ENCODE peak calls at places on chromosomes 2 and 18, in seven cellular contexts. T is SK-N-SH, E is IMR-90, D is K562, J is GM12878, Q is HepG2, I is H1. G is an unnamed sample.

GRCh38 chr2:69989422-69990128 is 28.1 kb upstream of the ASPRV1 start:
- DNase-seq in T (no peak), E (no peak), D (no peak), J (no peak), Q (no peak), I (no peak), G (no peak)

GRCh38 chr2:238847432-238847801 is 468 bp upstream of the TWIST2 start:
- DNase-seq in T (no peak), E (no peak), D (no peak), J (no peak), Q (no peak), I (peak; percentile 77), G (no peak)

GRCh38 chr2:98242006-98242405 is 104.2 kb upstream of the CNGA3 start:
- DNase-seq in T (no peak), E (no peak), D (no peak), J (no peak), Q (no peak), I (no peak), G (no peak)

GRCh38 chr18:45110577-45111506 is 430.2 kb downstream of the SETBP1 start:
- DNase-seq in T (no peak), E (no peak), D (no peak), J (no peak), Q (no peak), I (no peak), G (no peak)

GRCh38 chr2:212842544-212843185 is 304.1 kb upstream of the ERBB4 start:
- DNase-seq in T (no peak), E (peak; percentile 90), D (no peak), J (no peak), Q (no peak), I (no peak), G (no peak)

GRCh38 chr2:81714817-81715216 is 1410.3 kb upstream of the LRRTM1 start:
- DNase-seq in T (no peak), E (peak; percentile 3), D (no peak), J (no peak), Q (no peak), I (no peak), G (no peak)

GRCh38 chr2:212777020-212777491 is 238.5 kb upstream of the ERBB4 start:
- DNase-seq in T (peak; percentile 29), E (peak; percentile 46), D (no peak), J (peak; percentile 17), Q (peak; percentile 6), I (no peak), G (peak; percentile 6)

GRCh38 chr2:138147796-138148195 is 183.5 kb downstream of the HNMT start:
- DNase-seq in T (no peak), E (no peak), D (no peak), J (no peak), Q (no peak), I (no peak), G (no peak)

GRCh38 chr2:127859712-127860085 is 1.7 kb upstream of the POLR2D start:
- DNase-seq in T (no peak), E (no peak), D (peak; percentile 69), J (no peak), Q (peak; percentile 54), I (peak; percentile 85), G (peak; percentile 37)

GRCh38 chr2:138414014-138414413 is 87.6 kb upstream of the SPOPL start:
- DNase-seq in T (no peak), E (no peak), D (no peak), J (no peak), Q (no peak), I (no peak), G (no peak)

GRCh38 chr2:26126091-26126490 is 46.8 kb upstream of the GAREM2 start:
- DNase-seq in T (no peak), E (no peak), D (no peak), J (no peak), Q (no peak), I (no peak), G (no peak)

GRCh38 chr2:26144953-26145680 is 27.8 kb upstream of the GAREM2 start:
- DNase-seq in T (peak; percentile 85), E (peak; percentile 55), D (peak; percentile 54), J (peak; percentile 23), Q (peak; percentile 69), I (peak; percentile 81), G (peak; percentile 60)

GRCh38 chr2:184041077-184041476 is 557.3 kb upstream of the ZNF804A start:
- DNase-seq in T (no peak), E (no peak), D (no peak), J (no peak), Q (no peak), I (no peak), G (no peak)

GRCh38 chr2:133627741-133628140 is 59.5 kb upstream of the NCKAP5 start:
- DNase-seq in T (no peak), E (no peak), D (no peak), J (no peak), Q (no peak), I (no peak), G (no peak)

DNA sequence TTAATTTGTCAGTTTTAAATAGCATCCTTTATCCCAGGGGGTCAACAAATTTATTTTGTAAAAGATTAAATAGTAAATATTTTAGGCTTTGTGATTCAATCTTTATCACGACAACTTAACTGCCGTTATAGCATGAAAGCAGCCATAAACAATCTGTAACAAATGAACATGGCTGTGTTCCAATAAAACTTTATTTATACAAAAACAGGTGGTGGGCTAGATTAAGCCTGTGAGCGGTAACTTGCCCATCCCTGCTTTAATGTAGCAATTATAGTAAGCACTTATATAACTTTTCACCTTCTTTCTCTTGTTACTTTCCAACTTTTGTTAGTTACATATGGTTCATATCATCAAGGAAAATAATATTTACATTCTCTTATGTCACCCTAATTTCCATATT is 121.9 kb downstream of the ATL2 start:
- DNase-seq in T (no peak), E (no peak), D (no peak), J (no peak), Q (no peak), I (no peak), G (no peak)
- TF ChIP-seq RAD21 in T (no peak), E (no peak), D (no peak), J (no peak), Q (no peak), I (no peak), G (no peak)

GRCh38 chr2:109222422-109222821 is 93.4 kb downstream of the SH3RF3 start:
- DNase-seq in T (no peak), E (no peak), D (no peak), J (no peak), Q (no peak), I (no peak), G (no peak)

GRCh38 chr2:109226128-109226527 is 97.1 kb downstream of the SH3RF3 start:
- DNase-seq in T (no peak), E (peak; percentile 38), D (no peak), J (no peak), Q (peak; percentile 47), I (no peak), G (no peak)

GRCh38 chr2:109225170-109225775 is 96.3 kb downstream of the SH3RF3 start:
- DNase-seq in T (no peak), E (no peak), D (no peak), J (no peak), Q (no peak), I (no peak), G (no peak)

GRCh38 chr2:109222825-109223471 is 93.9 kb downstream of the SH3RF3 start:
- DNase-seq in T (no peak), E (no peak), D (no peak), J (no peak), Q (no peak), I (no peak), G (no peak)

DNA sequence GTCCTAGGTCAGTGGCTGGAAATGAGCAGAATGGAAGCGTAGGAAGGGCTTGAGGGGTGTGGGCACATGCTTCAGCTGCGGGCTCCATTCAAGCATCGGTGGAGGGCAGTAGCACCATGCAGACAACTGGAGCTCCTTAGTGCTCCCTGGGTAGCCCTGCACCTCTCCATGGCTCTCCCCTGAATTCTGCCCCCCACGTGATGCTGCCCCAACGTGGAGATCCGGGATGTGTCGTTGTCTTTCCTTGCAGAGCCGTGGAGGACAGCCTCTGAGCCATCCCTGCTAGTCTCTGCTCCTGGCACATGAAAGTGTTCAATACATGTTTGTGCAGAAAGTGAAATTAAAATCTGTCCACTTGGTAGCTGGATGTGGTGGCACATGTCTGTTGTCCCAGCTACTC is 94.5 kb downstream of the SH3RF3 start:
- DNase-seq in T (no peak), E (no peak), D (no peak), J (no peak), Q (no peak), I (no peak), G (no peak)
- H3K4me1 ChIP-seq in T (no peaks in the 10 kb centered on the region), E (peaks cover 4% of the 10 kb centered on the region), D (no peaks in the 10 kb centered on the region), J (peaks cover 17% of the 10 kb centered on the region), Q (peaks cover 20% of the 10 kb centered on the region), I (no peaks in the 10 kb centered on the region), G (no peaks in the 10 kb centered on the region)

DNA sequence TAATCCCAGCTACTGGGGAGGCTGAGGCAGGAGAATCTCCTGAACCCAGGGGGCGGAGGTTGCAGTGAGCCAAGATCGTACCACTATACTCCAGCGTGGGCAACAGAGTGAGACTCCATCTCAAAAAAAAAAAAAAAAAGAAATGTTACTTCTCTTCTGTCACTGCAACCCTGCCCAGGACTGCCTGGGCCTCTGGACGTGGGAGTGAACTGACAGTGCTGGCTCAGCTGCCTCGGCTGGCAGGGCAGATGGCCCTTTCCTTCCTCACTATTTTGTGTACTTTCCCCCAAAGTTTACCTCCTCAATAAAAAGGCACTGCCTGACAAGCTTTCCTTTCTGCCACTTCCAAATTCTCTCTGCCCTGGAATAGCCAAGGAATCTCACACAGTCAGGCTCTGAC is 12.5 kb upstream of the GPR155 start:
- DNase-seq in T (no peak), E (no peak), D (no peak), J (no peak), Q (no peak), I (no peak), G (no peak)
- H3K27me3 ChIP-seq in T (no peaks in the 10 kb centered on the region), E (peaks cover 12% of the 10 kb centered on the region), D (peaks cover 22% of the 10 kb centered on the region), J (no peaks in the 10 kb centered on the region), Q (peaks cover 1% of the 10 kb centered on the region), I (no peaks in the 10 kb centered on the region), G (no peaks in the 10 kb centered on the region)

GRCh38 chr18:78913830-78914585 is 65.6 kb upstream of the SALL3 start:
- DNase-seq in T (no peak), E (no peak), D (no peak), J (no peak), Q (no peak), I (peak; percentile 24), G (no peak)
- TF ChIP-seq RAD21 in T (no peak), E (no peak), D (no peak), J (no peak), Q (no peak), I (no peak), G (no peak)

GRCh38 chr2:54606393-54606973 is 117.0 kb upstream of the EML6 start:
- DNase-seq in T (no peak), E (no peak), D (no peak), J (no peak), Q (no peak), I (no peak), G (no peak)
- H3K4me1 ChIP-seq in T (peaks cover 7% of the 10 kb centered on the region), E (peaks cover 19% of the 10 kb centered on the region), D (peaks cover 11% of the 10 kb centered on the region), J (peaks cover 24% of the 10 kb centered on the region), Q (peaks cover 81% of the 10 kb centered on the region), I (peaks cover 8% of the 10 kb centered on the region), G (no peaks in the 10 kb centered on the region)